ENCODE peak calls at places on chromosome 14, in nine cellular contexts. Y, A, E, S, I, D, T, C and H are unnamed samples.

GRCh38 chr14:50736932-50737419 is 68.9 kb upstream of the SAV1 start:
- DNase-seq in A (no peak), D (no peak), T (no peak), S (no peak), I (no peak), E (no peak), C (no peak), Y (no peak), H (no peak)

GRCh38 chr14:75200451-75200850 is 24.0 kb upstream of the TMED10 start:
- DNase-seq in D (no peak), I (peak; percentile 95), Y (no peak), S (peak; percentile 99), E (peak; percentile 90), T (no peak), A (no peak), C (no peak), H (no peak)

GRCh38 chr14:92653162-92653651 is 95.2 kb downstream of the LGMN start:
- DNase-seq in Y (no peak), A (no peak), I (no peak), D (no peak), C (no peak), S (no peak), T (no peak), E (no peak), H (no peak)

GRCh38 chr14:105894125-105894977 is 368.0 kb downstream of the TMEM121 start:
- DNase-seq in D (no peak), A (no peak), I (no peak), E (peak; percentile 6), T (peak; percentile 81), C (no peak), Y (no peak), S (no peak), H (no peak)

GRCh38 chr14:62179367-62180018 is 417.3 kb downstream of the SNAPC1 start:
- DNase-seq in A (peak; percentile 91), D (no peak), I (peak; percentile 84), Y (peak; percentile 90), S (peak; percentile 52), T (no peak), E (peak; percentile 69), C (peak; percentile 49), H (no peak)

GRCh38 chr14:85252011-85252410 is 277.9 kb upstream of the FLRT2 start:
- DNase-seq in S (no peak), A (peak; percentile 65), T (no peak), E (no peak), D (no peak), C (no peak), Y (peak; percentile 56), I (peak; percentile 83), H (no peak)

GRCh38 chr14:45085004-45085403 is 1.1 kb downstream of the PRPF39 start:
- DNase-seq in T (no peak), I (peak; percentile 15), E (no peak), Y (peak; percentile 52), C (peak; percentile 35), D (no peak), S (no peak), A (peak; percentile 46), H (no peak)

GRCh38 chr14:64337901-64338615 is 43.9 kb upstream of the ESR2 start:
- DNase-seq in S (peak; percentile 37), E (peak; percentile 59), D (peak; percentile 65), A (peak; percentile 58), Y (peak; percentile 40), I (peak; percentile 71), T (peak; percentile 94), C (peak; percentile 57), H (no peak)

GRCh38 chr14:33534636-33535035 is 416.2 kb downstream of the EGLN3 start:
- DNase-seq in T (no peak), Y (peak; percentile 8), E (no peak), A (no peak), D (no peak), S (no peak), C (no peak), I (no peak), H (no peak)

GRCh38 chr14:27184371-27184901 is 586.6 kb upstream of the NOVA1 start:
- DNase-seq in T (no peak), I (peak; percentile 40), C (no peak), Y (no peak), D (no peak), S (no peak), A (no peak), E (no peak), H (no peak)

GRCh38 chr14:32329146-32329545 is at the start of gene AKAP6:
- DNase-seq in Y (peak; percentile 17), A (no peak), C (no peak), E (no peak), T (no peak), D (no peak), S (no peak), I (no peak), H (no peak)

GRCh38 chr14:61399365-61399764 is 78.0 kb downstream of the PRKCH start:
- DNase-seq in T (no peak), C (no peak), I (no peak), Y (no peak), E (no peak), A (no peak), D (no peak), S (no peak), H (no peak)

GRCh38 chr14:64117671-64118402 is 176.3 kb downstream of the ESR2 start:
- DNase-seq in C (no peak), T (no peak), S (no peak), I (peak; percentile 69), Y (peak; percentile 83), E (peak; percentile 77), D (no peak), A (peak; percentile 28), H (no peak)

GRCh38 chr14:94291159-94291905 is 1.7 kb downstream of the SERPINA10 start:
- DNase-seq in A (no peak), S (no peak), D (no peak), E (no peak), Y (no peak), I (no peak), C (no peak), T (no peak), H (no peak)

GRCh38 chr14:94288610-94289465 is 4.2 kb downstream of the SERPINA10 start:
- DNase-seq in A (no peak), D (peak; percentile 71), E (no peak), C (no peak), T (no peak), I (no peak), S (no peak), Y (no peak), H (no peak)

GRCh38 chr14:94291906-94292525 is 1.1 kb downstream of the SERPINA10 start:
- DNase-seq in I (no peak), D (no peak), A (no peak), Y (no peak), S (no peak), E (no peak), T (no peak), C (no peak), H (no peak)

GRCh38 chr14:94292526-94292871 is 569 bp downstream of the SERPINA10 start:
- DNase-seq in A (no peak), Y (no peak), D (no peak), T (no peak), E (no peak), I (no peak), C (no peak), S (no peak), H (no peak)

DNA sequence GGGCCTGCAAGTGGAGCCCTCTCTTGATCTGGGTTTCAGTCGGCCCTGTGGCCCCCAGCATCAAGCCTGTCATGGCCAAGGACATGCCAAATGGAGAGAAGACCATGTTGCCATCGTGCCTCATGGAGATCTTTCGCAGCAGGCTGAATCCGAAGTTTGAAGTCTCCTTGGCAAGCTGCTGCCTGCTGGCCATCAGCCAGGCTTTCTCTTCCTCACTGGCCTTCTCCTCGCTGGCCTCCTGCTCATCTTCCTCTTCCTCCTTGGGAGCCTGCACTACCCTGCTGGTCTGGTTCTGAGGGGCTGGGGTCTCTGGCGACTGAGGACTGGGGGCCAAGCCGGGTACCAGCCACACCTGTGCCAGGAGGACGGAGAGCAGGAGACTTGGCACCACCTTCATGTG is 2.9 kb downstream of the SERPINA10 start:
- DNase-seq in S (no peak), Y (no peak), T (no peak), C (no peak), D (no peak), E (no peak), I (no peak), A (no peak), H (no peak)
- H3K4me3 ChIP-seq in S (no peak overlapping the region), Y (no peak overlapping the region), T (no peak overlapping the region), C (no peak overlapping the region), D (no peak overlapping the region), E (no peak overlapping the region), I (no peak overlapping the region), A (no peak overlapping the region), H (no peak overlapping the region)

DNA sequence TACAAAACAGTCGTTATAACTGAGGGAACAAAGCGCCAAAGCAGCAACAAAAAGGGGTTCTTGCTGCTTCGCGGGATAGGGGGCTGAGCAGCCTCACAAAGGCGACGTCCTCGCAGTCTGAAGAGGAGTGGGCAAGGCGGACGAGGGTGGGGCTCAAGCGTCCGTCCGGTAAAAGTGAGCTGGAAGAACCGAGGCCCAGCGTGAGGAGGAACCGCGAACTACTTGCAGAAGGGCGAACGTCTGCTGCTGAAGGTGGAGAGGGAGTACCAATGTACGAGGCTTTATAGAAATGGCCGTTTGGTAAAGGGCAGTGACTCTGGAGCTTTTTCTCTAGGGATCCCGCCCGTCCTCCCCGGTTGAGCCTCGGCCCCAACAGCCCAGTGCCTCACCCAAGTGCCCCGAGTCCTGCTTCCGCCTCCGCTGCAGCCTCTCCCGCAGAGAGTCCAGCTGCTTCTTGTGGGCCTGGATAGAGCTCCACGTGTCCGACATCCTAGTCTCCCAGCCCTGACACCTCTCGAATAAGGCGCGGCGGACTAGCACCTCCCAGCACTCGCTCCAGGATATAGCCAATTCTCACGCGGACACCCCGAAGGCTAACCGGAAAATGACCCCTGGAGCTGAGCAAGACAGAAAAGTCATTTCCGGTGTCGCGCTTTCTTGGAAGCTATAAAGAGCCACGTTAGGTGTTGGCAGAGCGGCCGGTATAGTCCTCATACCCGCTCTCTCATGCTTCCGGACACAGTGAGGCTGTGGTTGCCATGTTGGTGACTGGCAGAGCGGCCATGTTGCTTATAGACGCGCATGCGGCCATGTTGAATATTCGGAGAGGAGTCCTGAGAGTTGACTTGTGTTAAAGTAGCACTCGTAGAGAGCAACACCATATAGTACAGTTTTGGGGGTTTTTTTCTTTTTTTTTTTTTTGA is at the start of gene METTL3:
- DNase-seq in T (peak; percentile 98), C (peak; percentile 98), S (peak; percentile 99), Y (peak; percentile 99), A (peak; percentile 99), I (peak; percentile 98), E (peak; percentile 98), D (peak; percentile 86), H (peak; percentile 97)
- H3K4me3 ChIP-seq in T (peak within 1 kb of the TSS; percentile 85), C (peak within 1 kb of the TSS; percentile 78), S (peak within 1 kb of the TSS; percentile 88), Y (peak within 1 kb of the TSS; percentile 98), A (peak within 1 kb of the TSS; percentile 68), I (peak within 1 kb of the TSS; percentile 96), E (peak within 1 kb of the TSS; percentile 95), D (peak within 1 kb of the TSS; percentile 98), H (peak within 1 kb of the TSS; percentile 85)

GRCh38 chr14:76918751-76919421 is 92.7 kb downstream of the LRRC74A start:
- DNase-seq in T (peak; percentile 98), E (peak; percentile 97), A (peak; percentile 99), Y (peak; percentile 99), C (no peak), D (peak; percentile 88), I (peak; percentile 96), S (peak; percentile 93), H (peak; percentile 91)
- H3K4me3 ChIP-seq in T (no peak overlapping the region), E (no peak overlapping the region), A (no peak overlapping the region), Y (peak overlapping the region; percentile 37), C (no peak overlapping the region), D (no peak overlapping the region), I (peak overlapping the region; percentile 28), S (no peak overlapping the region), H (no peak overlapping the region)

DNA sequence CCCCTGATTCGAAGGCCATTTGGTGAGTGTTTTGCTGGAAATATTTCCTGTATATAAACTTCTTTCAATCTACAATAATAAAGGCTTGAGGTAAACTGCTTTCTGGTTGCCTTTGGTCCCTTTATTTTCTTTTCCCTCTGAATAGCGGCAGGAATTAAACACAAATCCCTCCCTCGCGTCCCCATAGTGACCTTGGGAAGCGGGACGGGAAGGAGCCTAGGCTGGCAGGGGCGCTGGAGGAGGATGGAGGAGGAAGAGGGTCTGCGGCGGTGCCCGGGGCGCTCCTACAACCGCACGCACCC is 2.0 kb downstream of the DIO3 start:
- DNase-seq in D (no peak), S (no peak), Y (no peak), E (no peak), T (no peak), C (no peak), A (no peak), I (no peak), H (no peak)
- H3K4me3 ChIP-seq in D (peak overlapping the region; percentile 38), S (no peak overlapping the region), Y (no peak overlapping the region), E (no peak overlapping the region), T (no peak overlapping the region), C (peak overlapping the region; percentile 32), A (no peak overlapping the region), I (no peak overlapping the region), H (no peak overlapping the region)